ENCODE peak calls at places on chromosomes 2 and 18, in four cellular contexts. X is ureter; Y is stimulated activated CD4-positive, alpha-beta T cell treated with anti-CD3 and anti-CD28 coated beads, Interleukin-12 subunit alpha, Interleukin-12 subunit beta, amount 100 ng/mL, for 4 hours; S is central memory CD4-positive, alpha-beta T cell. N is an unnamed sample.

GRCh38 chr18:60413944-60414547 is 41.5 kb upstream of the MC4R start:
- DNase-seq in S (no peak), X (no peak), Y (no peak), N (no peak)

GRCh38 chr2:158567208-158567607 is 110.5 kb downstream of the PKP4 start:
- DNase-seq in Y (no peak), S (no peak), X (no peak), N (no peak)

GRCh38 chr2:10877691-10878111 is 34.0 kb upstream of the KCNF1 start:
- DNase-seq in X (no peak), Y (no peak), S (no peak), N (no peak)

GRCh38 chr18:43970656-43971055 is 693.4 kb upstream of the SYT4 start:
- DNase-seq in Y (no peak), S (no peak), X (no peak), N (no peak)

GRCh38 chr2:237651761-237652160 is 24.4 kb downstream of the LRRFIP1 start:
- DNase-seq in Y (no peak), S (no peak), X (no peak), N (no peak)

GRCh38 chr2:100819365-100820345 is at the start of gene NPAS2:
- DNase-seq in S (no peak), X (peak), Y (peak), N (peak)

GRCh38 chr2:208040199-208041171 is 15.2 kb upstream of the PLEKHM3 start:
- DNase-seq in Y (peak), X (peak), S (peak), N (no peak)

GRCh38 chr2:65377556-65378307 is 54.7 kb downstream of the SPRED2 start:
- DNase-seq in S (no peak), Y (no peak), X (no peak), N (no peak)

GRCh38 chr2:60460577-60461420 is 92.7 kb downstream of the BCL11A start:
- DNase-seq in X (peak), Y (no peak), S (no peak), N (no peak)

GRCh38 chr2:57692395-57692794 is 354.2 kb upstream of the VRK2 start:
- DNase-seq in Y (no peak), S (no peak), X (no peak), N (no peak)